ENCODE peak calls at places on chromosomes 2 and 18, in six cellular contexts. P is brain microvascular endothelial cell, S is heart right ventricle, X is hepatocyte, L is cardiac muscle cell, E is transverse colon. I is an unnamed sample.

GRCh38 chr2:157785200-157785599 is 90.9 kb downstream of the ACVR1 start:
- DNase-seq in P (no peak), S (no peak), X (no peak), L (no peak), E (peak), I (peak)

GRCh38 chr2:201858781-201859180 is 52.4 kb downstream of the CDK15 start:
- DNase-seq in P (no peak), S (no peak), X (peak), L (peak), E (peak), I (peak)

GRCh38 chr2:238169708-238170251 is 11.0 kb downstream of the ERFE start:
- DNase-seq in P (peak), S (no peak), X (peak), L (no peak), E (no peak), I (peak)

GRCh38 chr18:22681912-22682311 is 251.2 kb upstream of the RBBP8 start:
- DNase-seq in P (no peak), S (no peak), X (no peak), L (peak), E (no peak), I (no peak)

GRCh38 chr2:27025861-27026851 is 6.6 kb upstream of the TMEM214 start:
- DNase-seq in P (no peak), S (no peak), X (no peak), L (no peak), E (no peak), I (no peak)

GRCh38 chr2:46487667-46488333 is 8.4 kb downstream of the TMEM247 start:
- DNase-seq in P (peak), S (peak), X (no peak), L (no peak), E (peak), I (peak)

GRCh38 chr2:235669983-235670962 is 176.4 kb downstream of the AGAP1 start:
- DNase-seq in P (peak), S (peak), X (peak), L (peak), E (peak), I (peak)

GRCh38 chr2:151162185-151162584 is 99.5 kb downstream of the RBM43 start:
- DNase-seq in P (peak), S (no peak), X (peak), L (peak), E (no peak), I (peak)

GRCh38 chr2:15006667-15007066 is 374.1 kb downstream of the LRATD1 start:
- DNase-seq in P (no peak), S (no peak), X (no peak), L (no peak), E (no peak), I (no peak)

GRCh38 chr2:156445311-156446218 is 9.4 kb downstream of the GPD2 start:
- DNase-seq in P (peak), S (no peak), X (no peak), L (no peak), E (no peak), I (peak)

GRCh38 chr2:119857742-119858141 is 98.0 kb downstream of the PTPN4 start:
- DNase-seq in P (no peak), S (no peak), X (no peak), L (no peak), E (no peak), I (no peak)

GRCh38 chr2:1632510-1632909 is 111.8 kb downstream of the PXDN start:
- DNase-seq in P (no peak), S (no peak), X (no peak), L (no peak), E (no peak), I (no peak)

GRCh38 chr2:46735108-46735691 is 180.4 kb downstream of the MCFD2 start:
- DNase-seq in P (no peak), S (no peak), X (no peak), L (no peak), E (no peak), I (no peak)

GRCh38 chr18:51253476-51253875 is 56.0 kb upstream of the MEX3C start:
- DNase-seq in P (no peak), S (no peak), X (no peak), L (no peak), E (no peak), I (no peak)

GRCh38 chr2:53859354-53860159 is at the start of gene GPR75:
- DNase-seq in P (no peak), S (peak), X (peak), L (peak), E (no peak), I (peak)

GRCh38 chr2:208984376-208985100 is 439.3 kb upstream of the MAP2 start:
- DNase-seq in P (peak), S (no peak), X (peak), L (no peak), E (no peak), I (no peak)

GRCh38 chr2:37550197-37550596 is 121.2 kb downstream of the CDC42EP3 start:
- DNase-seq in P (no peak), S (no peak), X (no peak), L (no peak), E (no peak), I (no peak)

GRCh38 chr2:222900354-222900753 is 39.5 kb downstream of the ACSL3 start:
- DNase-seq in P (no peak), S (no peak), X (no peak), L (no peak), E (no peak), I (peak)

GRCh38 chr2:177733-178132 is 86.1 kb downstream of the SH3YL1 start:
- DNase-seq in P (no peak), S (no peak), X (no peak), L (no peak), E (no peak), I (no peak)

GRCh38 chr2:158828378-158829136 is 33.4 kb downstream of the DAPL1 start:
- DNase-seq in P (peak), S (no peak), X (no peak), L (no peak), E (no peak), I (no peak)

GRCh38 chr2:73258913-73259215 is 24.8 kb downstream of the CCT7 start:
- DNase-seq in P (no peak), S (no peak), X (no peak), L (no peak), E (no peak), I (no peak)

GRCh38 chr2:109376115-109376514 is 237.7 kb downstream of the SEPTIN10 start:
- DNase-seq in P (no peak), S (no peak), X (no peak), L (no peak), E (peak), I (peak)

GRCh38 chr2:163877316-163877715 is 141.5 kb upstream of the FIGN start:
- DNase-seq in P (peak), S (no peak), X (no peak), L (peak), E (no peak), I (no peak)

GRCh38 chr2:15561574-15562344 is 625 bp upstream of the NBAS start:
- DNase-seq in P (peak), S (peak), X (peak), L (peak), E (peak), I (no peak)

GRCh38 chr2:37555457-37555856 is 116.0 kb downstream of the CDC42EP3 start:
- DNase-seq in P (no peak), S (no peak), X (no peak), L (no peak), E (no peak), I (no peak)

GRCh38 chr18:47993409-47993808 is 63.0 kb upstream of the SMAD2 start:
- DNase-seq in P (no peak), S (no peak), X (no peak), L (no peak), E (no peak), I (no peak)

GRCh38 chr2:134590679-134591078 is 128.1 kb downstream of the TMEM163 start:
- DNase-seq in P (no peak), S (no peak), X (no peak), L (no peak), E (no peak), I (no peak)

GRCh38 chr2:3099860-3100234 is 277.8 kb downstream of the EIPR1 start:
- DNase-seq in P (no peak), S (no peak), X (no peak), L (no peak), E (no peak), I (no peak)

GRCh38 chr2:55585451-55586079 is 31.9 kb downstream of the PPP4R3B start:
- DNase-seq in P (peak), S (no peak), X (no peak), L (no peak), E (no peak), I (peak)

GRCh38 chr2:66470199-66470598 is 35.3 kb downstream of the MEIS1 start:
- DNase-seq in P (no peak), S (no peak), X (no peak), L (no peak), E (no peak), I (no peak)

GRCh38 chr2:144414324-144414845 is 105.5 kb downstream of the ZEB2 start:
- DNase-seq in P (peak), S (no peak), X (peak), L (no peak), E (no peak), I (peak)

GRCh38 chr18:13464432-13465125 is 246.0 kb downstream of the LDLRAD4 start:
- DNase-seq in P (no peak), S (peak), X (no peak), L (no peak), E (peak), I (no peak)
- TF ChIP-seq CTCF in P (no peak), S (no peak), X (no peak), L (no peak), E (no peak), I (no peak)

GRCh38 chr2:165776013-165776412 is 18.0 kb downstream of the GALNT3 start:
- DNase-seq in P (no peak), S (no peak), X (no peak), L (no peak), E (no peak), I (no peak)

GRCh38 chr2:165777522-165778186 is 16.4 kb downstream of the GALNT3 start:
- DNase-seq in P (no peak), S (no peak), X (no peak), L (no peak), E (no peak), I (no peak)

GRCh38 chr2:165776796-165777195 is 17.3 kb downstream of the GALNT3 start:
- DNase-seq in P (no peak), S (no peak), X (no peak), L (no peak), E (no peak), I (no peak)

GRCh38 chr2:165778187-165778556 is 15.9 kb downstream of the GALNT3 start:
- DNase-seq in P (no peak), S (no peak), X (no peak), L (no peak), E (no peak), I (no peak)

DNA sequence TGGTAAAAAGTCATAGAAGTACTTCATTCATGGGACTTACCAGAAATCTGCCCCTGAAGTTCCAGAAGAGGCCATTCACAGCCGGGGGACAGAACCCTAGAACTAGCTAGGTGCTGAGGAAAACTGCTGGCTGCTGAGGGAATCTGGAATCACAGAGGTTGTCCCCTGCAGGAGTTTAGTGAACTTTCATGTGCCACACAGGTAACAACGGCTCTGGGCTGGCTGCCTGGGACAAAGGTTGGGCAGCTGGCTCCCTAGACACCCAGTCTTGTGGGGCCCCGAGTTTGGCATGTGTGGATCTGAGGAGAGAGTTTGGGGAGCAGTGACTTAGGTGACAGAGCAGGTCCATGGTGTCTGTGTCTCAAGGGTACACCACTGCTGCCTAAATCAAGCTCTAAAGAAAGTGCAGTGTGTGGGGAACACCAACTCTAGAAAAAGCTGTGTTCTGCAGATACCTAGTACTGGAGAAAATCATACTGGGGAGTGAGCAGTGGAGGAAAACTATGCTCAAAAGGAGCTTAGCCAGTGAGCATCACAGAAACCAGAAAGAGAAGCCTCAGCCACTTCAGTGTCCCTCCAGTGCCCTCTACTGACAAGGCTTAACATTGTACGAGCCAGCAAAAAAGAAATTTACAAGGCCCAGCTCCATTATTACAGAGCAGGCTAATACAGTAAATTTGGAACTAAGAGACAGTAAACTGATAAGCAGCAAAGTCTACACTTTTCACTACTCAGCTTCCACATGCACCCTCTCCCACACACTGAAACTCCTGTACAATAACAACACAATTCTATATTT is 15.2 kb downstream of the GALNT3 start:
- DNase-seq in P (no peak), S (no peak), X (no peak), L (no peak), E (no peak), I (no peak)
- TF ChIP-seq CTCF in P (peak), S (peak), X (peak), L (peak), E (peak), I (peak)

GRCh38 chr2:86035883-86036789 is 69.5 kb downstream of the POLR1A start:
- DNase-seq in P (peak), S (peak), X (peak), L (no peak), E (peak), I (peak)
- TF ChIP-seq CTCF in P (peak), S (peak), X (peak), L (peak), E (no peak), I (peak)

DNA sequence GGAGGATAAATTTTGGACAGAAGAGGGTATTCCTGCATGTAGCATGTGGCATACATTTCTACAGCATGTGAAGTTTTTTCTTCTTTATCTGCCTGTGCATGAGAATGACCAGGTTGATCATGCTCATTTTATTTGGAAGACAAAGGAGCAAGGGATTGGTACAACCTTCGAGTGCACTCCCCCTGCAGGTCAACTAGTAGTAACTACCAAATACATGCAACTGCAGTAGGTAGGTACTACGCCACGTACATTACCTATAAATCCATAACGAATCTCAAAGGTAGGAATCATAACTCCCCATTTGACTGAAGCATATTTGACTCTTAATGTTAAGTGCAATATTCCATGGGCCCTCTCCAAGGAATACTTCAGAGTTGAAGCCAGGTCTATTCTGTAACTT is 763.9 kb downstream of the TSN start:
- DNase-seq in P (no peak), S (no peak), X (no peak), L (no peak), E (no peak), I (no peak)
- TF ChIP-seq CTCF in P (peak), S (peak), X (no peak), L (peak), E (no peak), I (no peak)

DNA sequence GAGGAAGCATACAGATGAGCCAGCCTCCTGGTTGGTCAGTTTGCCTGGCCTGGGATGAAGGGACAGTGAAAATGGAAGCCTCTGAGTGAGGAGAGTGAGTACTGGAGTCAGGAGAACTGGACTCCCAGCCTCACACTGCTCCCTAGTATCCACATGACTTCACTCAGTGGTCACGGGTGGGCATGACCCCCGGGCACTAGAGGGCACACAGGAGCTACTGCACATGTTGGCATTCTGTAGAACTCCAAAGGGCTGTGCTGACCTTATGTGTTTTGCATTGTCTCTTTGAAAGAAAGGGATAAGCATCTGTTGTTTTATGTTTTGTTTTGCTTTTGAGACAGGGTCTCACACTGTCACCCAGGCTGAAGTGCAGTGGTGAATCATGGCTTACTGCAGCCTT is 23.7 kb downstream of the NCAPH start:
- DNase-seq in P (no peak), S (no peak), X (no peak), L (no peak), E (no peak), I (no peak)
- TF ChIP-seq CTCF in P (no peak), S (peak), X (no peak), L (peak), E (no peak), I (no peak)

DNA sequence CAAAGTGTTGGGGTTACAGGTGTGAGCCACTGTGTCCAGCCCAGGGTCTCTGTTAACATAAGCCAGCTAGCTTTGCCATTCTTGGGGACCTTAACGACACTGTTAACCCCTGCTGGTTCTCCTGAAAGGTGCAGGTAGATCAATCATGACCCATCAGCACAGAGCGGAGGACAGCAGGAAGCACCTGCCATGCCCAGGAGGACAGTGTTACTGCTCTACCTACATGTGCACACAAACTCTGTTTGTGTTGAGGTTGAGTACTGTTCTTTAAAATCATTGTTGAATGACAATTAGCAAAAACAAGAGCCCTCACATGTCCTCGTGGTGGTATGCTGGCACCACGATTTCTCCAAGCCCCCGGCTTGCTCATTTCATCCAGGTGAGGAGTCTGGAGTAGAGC is 120.9 kb downstream of the FAM210A start:
- DNase-seq in P (no peak), S (no peak), X (no peak), L (no peak), E (no peak), I (no peak)
- TF ChIP-seq CTCF in P (no peak), S (no peak), X (no peak), L (no peak), E (no peak), I (no peak)

DNA sequence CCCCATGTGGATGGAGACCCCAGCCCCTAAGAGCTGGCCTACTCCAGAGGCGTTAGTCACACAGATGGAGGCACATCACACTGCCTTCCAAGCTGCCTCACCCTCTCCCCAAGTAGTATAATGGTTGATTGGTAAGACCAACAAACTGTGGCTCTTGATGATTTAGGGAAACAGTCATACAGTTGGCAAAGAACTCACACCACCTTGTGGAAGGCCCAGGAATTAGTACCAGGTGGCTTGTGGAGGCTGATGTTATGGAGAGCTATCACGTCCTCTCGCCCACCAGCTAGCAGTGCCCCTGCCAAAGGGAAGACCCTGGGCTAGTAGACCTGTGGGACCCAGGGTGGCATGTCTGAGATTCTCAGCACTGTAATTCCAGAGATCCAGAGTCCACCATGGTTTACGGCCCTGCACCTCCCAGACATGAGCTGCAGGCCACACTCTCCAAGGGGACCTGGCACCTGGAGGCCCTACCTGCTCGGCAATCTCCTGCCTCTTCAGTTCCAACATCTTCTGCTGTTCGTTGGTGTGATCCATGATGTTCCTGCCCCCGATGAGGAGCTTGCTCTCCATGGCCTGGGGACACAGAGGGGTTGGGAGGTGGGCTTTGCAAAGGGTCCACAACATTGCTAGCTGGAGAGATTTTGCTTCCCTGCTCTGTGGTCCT is 26.3 kb downstream of the KIF3C start:
- DNase-seq in P (no peak), S (no peak), X (no peak), L (no peak), E (no peak), I (no peak)
- TF ChIP-seq CTCF in P (peak), S (no peak), X (no peak), L (peak), E (no peak), I (peak)